ENCODE peak calls at places on chromosomes 2 and 18, in nine cellular contexts. Z, M, E, N, U, H, T, Y and X are unnamed samples.

GRCh38 chr2:54577944-54578667 is 122.0 kb downstream of the SPTBN1 start:
- DNase-seq in Z (no peak), M (no peak), E (no peak), N (no peak), U (no peak), H (peak), T (peak), Y (no peak), X (no peak)

GRCh38 chr2:74739129-74739528 is 85.1 kb downstream of the SEMA4F start:
- DNase-seq in Z (no peak), M (peak), E (no peak), N (no peak), U (no peak), H (no peak), T (no peak), Y (no peak), X (no peak)

GRCh38 chr18:23626451-23627279 is 36.0 kb downstream of the ANKRD29 start:
- DNase-seq in Z (no peak), M (peak), E (no peak), N (no peak), U (no peak), H (no peak), T (peak), Y (no peak), X (no peak)

GRCh38 chr2:85400023-85400422 is 10.1 kb downstream of the CAPG start:
- DNase-seq in Z (no peak), M (no peak), E (peak), N (no peak), U (no peak), H (no peak), T (no peak), Y (no peak), X (no peak)

GRCh38 chr2:38182518-38183013 is 106.6 kb upstream of the CYP1B1 start:
- DNase-seq in Z (no peak), M (no peak), E (no peak), N (no peak), U (no peak), H (no peak), T (no peak), Y (no peak), X (no peak)

GRCh38 chr18:57744211-57744694 is 58.9 kb downstream of the ATP8B1 start:
- DNase-seq in Z (no peak), M (peak), E (no peak), N (no peak), U (no peak), H (peak), T (no peak), Y (no peak), X (no peak)

GRCh38 chr2:95316466-95317122 is 19.4 kb downstream of the KCNIP3 start:
- DNase-seq in Z (no peak), M (peak), E (no peak), N (no peak), U (peak), H (peak), T (peak), Y (no peak), X (no peak)

GRCh38 chr2:21305581-21305980 is 181.8 kb downstream of the TDRD15 start:
- DNase-seq in Z (no peak), M (no peak), E (no peak), N (no peak), U (no peak), H (no peak), T (no peak), Y (no peak), X (no peak)

GRCh38 chr2:44487052-44487451 is 125.3 kb downstream of the CAMKMT start:
- DNase-seq in Z (no peak), M (no peak), E (no peak), N (no peak), U (no peak), H (no peak), T (no peak), Y (no peak), X (no peak)

GRCh38 chr2:71067567-71068217 is 756 bp upstream of the NAGK start:
- DNase-seq in Z (no peak), M (peak), E (no peak), N (no peak), U (no peak), H (no peak), T (no peak), Y (no peak), X (no peak)